ENCODE peak calls at places on chromosomes 1 and 21, in seven cellular contexts. One of them, this sample, is unnamed.

GRCh38 chr1:44594871-44595735 is 79.2 kb downstream of the TMEM53 start:
- DNase-seq in GM23338: peak
- DNase-seq in GM23248: peak
- DNase-seq in PC-3: peak
- DNase-seq in neural progenitor cell: peak
- DNase-seq in OCI-LY7: peak
- DNase-seq in hepatocyte: peak
- DNase-seq in this sample: peak

GRCh38 chr1:54456921-54457529 is 50.8 kb upstream of the SSBP3 start:
- DNase-seq in PC-3: no peak
- DNase-seq in OCI-LY7: no peak
- DNase-seq in hepatocyte: no peak
- DNase-seq in GM23338: no peak
- DNase-seq in neural progenitor cell: no peak
- DNase-seq in GM23248: peak
- DNase-seq in this sample: no peak

GRCh38 chr1:173206816-173207595 is at the start of gene TNFSF4:
- DNase-seq in OCI-LY7: no peak
- DNase-seq in GM23248: peak
- DNase-seq in PC-3: no peak
- DNase-seq in hepatocyte: no peak
- DNase-seq in GM23338: peak
- DNase-seq in neural progenitor cell: no peak
- DNase-seq in this sample: no peak

GRCh38 chr1:46394872-46395465 is 852 bp downstream of the FAAH start:
- DNase-seq in neural progenitor cell: peak
- DNase-seq in PC-3: no peak
- DNase-seq in GM23248: no peak
- DNase-seq in hepatocyte: no peak
- DNase-seq in OCI-LY7: no peak
- DNase-seq in GM23338: no peak
- DNase-seq in this sample: peak

GRCh38 chr1:196078691-196079090 is 529.5 kb downstream of the KCNT2 start:
- DNase-seq in OCI-LY7: no peak
- DNase-seq in GM23248: peak
- DNase-seq in PC-3: peak
- DNase-seq in hepatocyte: no peak
- DNase-seq in GM23338: no peak
- DNase-seq in neural progenitor cell: no peak
- DNase-seq in this sample: no peak

GRCh38 chr1:160850541-160850940 is 12.1 kb downstream of the CD244 start:
- DNase-seq in PC-3: no peak
- DNase-seq in hepatocyte: no peak
- DNase-seq in GM23248: no peak
- DNase-seq in GM23338: no peak
- DNase-seq in OCI-LY7: no peak
- DNase-seq in neural progenitor cell: no peak
- DNase-seq in this sample: no peak

GRCh38 chr1:240190881-240191385 is 99.2 kb downstream of the FMN2 start:
- DNase-seq in neural progenitor cell: peak
- DNase-seq in PC-3: peak
- DNase-seq in hepatocyte: peak
- DNase-seq in GM23248: peak
- DNase-seq in OCI-LY7: no peak
- DNase-seq in GM23338: peak
- DNase-seq in this sample: peak

GRCh38 chr1:220353229-220354012 is 81.2 kb upstream of the RAB3GAP2 start:
- DNase-seq in hepatocyte: no peak
- DNase-seq in GM23248: no peak
- DNase-seq in OCI-LY7: no peak
- DNase-seq in PC-3: no peak
- DNase-seq in neural progenitor cell: peak
- DNase-seq in GM23338: peak
- DNase-seq in this sample: no peak

GRCh38 chr1:199758626-199759255 is 268.8 kb upstream of the NR5A2 start:
- DNase-seq in GM23248: peak
- DNase-seq in PC-3: no peak
- DNase-seq in hepatocyte: no peak
- DNase-seq in GM23338: no peak
- DNase-seq in neural progenitor cell: no peak
- DNase-seq in OCI-LY7: no peak
- DNase-seq in this sample: no peak

GRCh38 chr1:17189632-17190525 is 15.0 kb upstream of the PADI1 start:
- DNase-seq in GM23248: peak
- DNase-seq in GM23338: peak
- DNase-seq in PC-3: peak
- DNase-seq in neural progenitor cell: no peak
- DNase-seq in OCI-LY7: no peak
- DNase-seq in hepatocyte: no peak
- DNase-seq in this sample: no peak

GRCh38 chr1:94884101-94884875 is 42.6 kb downstream of the CNN3 start:
- DNase-seq in hepatocyte: peak
- DNase-seq in neural progenitor cell: peak
- DNase-seq in OCI-LY7: no peak
- DNase-seq in GM23338: peak
- DNase-seq in GM23248: peak
- DNase-seq in PC-3: peak
- DNase-seq in this sample: no peak

GRCh38 chr1:235532350-235532749 is 28.1 kb upstream of the B3GALNT2 start:
- DNase-seq in GM23338: no peak
- DNase-seq in PC-3: peak
- DNase-seq in OCI-LY7: no peak
- DNase-seq in GM23248: peak
- DNase-seq in hepatocyte: no peak
- DNase-seq in neural progenitor cell: no peak
- DNase-seq in this sample: no peak

GRCh38 chr1:6488602-6489382 is 2.7 kb downstream of the PLEKHG5 start:
- DNase-seq in neural progenitor cell: no peak
- DNase-seq in OCI-LY7: no peak
- DNase-seq in GM23338: no peak
- DNase-seq in PC-3: peak
- DNase-seq in GM23248: no peak
- DNase-seq in hepatocyte: no peak
- DNase-seq in this sample: no peak

GRCh38 chr1:219264557-219264956 is 90.9 kb downstream of the LYPLAL1 start:
- DNase-seq in neural progenitor cell: peak
- DNase-seq in GM23338: peak
- DNase-seq in PC-3: no peak
- DNase-seq in GM23248: no peak
- DNase-seq in OCI-LY7: no peak
- DNase-seq in hepatocyte: no peak
- DNase-seq in this sample: no peak

GRCh38 chr1:241551759-241552638 is 19.8 kb downstream of the KMO start:
- DNase-seq in GM23338: no peak
- DNase-seq in PC-3: no peak
- DNase-seq in hepatocyte: no peak
- DNase-seq in OCI-LY7: peak
- DNase-seq in neural progenitor cell: no peak
- DNase-seq in GM23248: no peak
- DNase-seq in this sample: no peak

GRCh38 chr1:38117444-38117887 is 70.9 kb upstream of the POU3F1 start:
- DNase-seq in OCI-LY7: no peak
- DNase-seq in GM23248: no peak
- DNase-seq in neural progenitor cell: no peak
- DNase-seq in PC-3: no peak
- DNase-seq in GM23338: no peak
- DNase-seq in hepatocyte: no peak
- DNase-seq in this sample: no peak

GRCh38 chr21:35566874-35567273 is 493.5 kb downstream of the SETD4 start:
- DNase-seq in neural progenitor cell: no peak
- DNase-seq in GM23248: no peak
- DNase-seq in OCI-LY7: no peak
- DNase-seq in hepatocyte: no peak
- DNase-seq in PC-3: no peak
- DNase-seq in GM23338: no peak
- DNase-seq in this sample: no peak

GRCh38 chr1:56688522-56689026 is 43.5 kb downstream of the PRKAA2 start:
- DNase-seq in OCI-LY7: no peak
- DNase-seq in GM23248: peak
- DNase-seq in hepatocyte: peak
- DNase-seq in GM23338: peak
- DNase-seq in neural progenitor cell: no peak
- DNase-seq in PC-3: peak
- DNase-seq in this sample: no peak

GRCh38 chr1:210291088-210291487 is 37.6 kb upstream of the HHAT start:
- DNase-seq in GM23338: no peak
- DNase-seq in PC-3: no peak
- DNase-seq in hepatocyte: no peak
- DNase-seq in GM23248: no peak
- DNase-seq in OCI-LY7: no peak
- DNase-seq in neural progenitor cell: no peak
- DNase-seq in this sample: no peak

GRCh38 chr1:210293191-210293607 is 35.5 kb upstream of the HHAT start:
- DNase-seq in hepatocyte: peak
- DNase-seq in GM23338: no peak
- DNase-seq in OCI-LY7: no peak
- DNase-seq in PC-3: no peak
- DNase-seq in neural progenitor cell: no peak
- DNase-seq in GM23248: peak
- DNase-seq in this sample: no peak

GRCh38 chr1:210289248-210289647 is 39.5 kb upstream of the HHAT start:
- DNase-seq in GM23248: no peak
- DNase-seq in GM23338: no peak
- DNase-seq in hepatocyte: no peak
- DNase-seq in PC-3: no peak
- DNase-seq in neural progenitor cell: no peak
- DNase-seq in OCI-LY7: no peak
- DNase-seq in this sample: no peak

GRCh38 chr1:210292276-210292851 is 36.3 kb upstream of the HHAT start:
- DNase-seq in neural progenitor cell: peak
- DNase-seq in OCI-LY7: no peak
- DNase-seq in PC-3: peak
- DNase-seq in hepatocyte: peak
- DNase-seq in GM23248: peak
- DNase-seq in GM23338: peak
- DNase-seq in this sample: peak

GRCh38 chr1:210291786-210292275 is 36.9 kb upstream of the HHAT start:
- DNase-seq in GM23248: peak
- DNase-seq in GM23338: no peak
- DNase-seq in PC-3: no peak
- DNase-seq in OCI-LY7: no peak
- DNase-seq in hepatocyte: peak
- DNase-seq in neural progenitor cell: no peak
- DNase-seq in this sample: no peak
- H3K4me3 ChIP-seq in GM23248: peak
- H3K4me3 ChIP-seq in GM23338: peak
- H3K4me3 ChIP-seq in PC-3: peak
- H3K4me3 ChIP-seq in OCI-LY7: no peak
- H3K4me3 ChIP-seq in hepatocyte: no peak
- H3K4me3 ChIP-seq in neural progenitor cell: peak
- H3K4me3 ChIP-seq in this sample: peak

GRCh38 chr1:30837653-30838052 is 70.9 kb downstream of the SDC3 start:
- DNase-seq in GM23248: no peak
- DNase-seq in GM23338: no peak
- DNase-seq in OCI-LY7: no peak
- DNase-seq in hepatocyte: no peak
- DNase-seq in neural progenitor cell: no peak
- DNase-seq in PC-3: no peak
- DNase-seq in this sample: no peak

GRCh38 chr1:30844631-30845030 is 63.9 kb downstream of the SDC3 start:
- DNase-seq in GM23338: peak
- DNase-seq in hepatocyte: no peak
- DNase-seq in PC-3: no peak
- DNase-seq in OCI-LY7: no peak
- DNase-seq in neural progenitor cell: peak
- DNase-seq in GM23248: no peak
- DNase-seq in this sample: no peak

GRCh38 chr1:30842698-30843354 is 65.7 kb downstream of the SDC3 start:
- DNase-seq in GM23248: no peak
- DNase-seq in GM23338: no peak
- DNase-seq in neural progenitor cell: no peak
- DNase-seq in OCI-LY7: no peak
- DNase-seq in hepatocyte: no peak
- DNase-seq in PC-3: no peak
- DNase-seq in this sample: no peak

GRCh38 chr1:30839827-30840359 is 68.7 kb downstream of the SDC3 start:
- DNase-seq in OCI-LY7: no peak
- DNase-seq in neural progenitor cell: no peak
- DNase-seq in GM23248: no peak
- DNase-seq in GM23338: no peak
- DNase-seq in hepatocyte: no peak
- DNase-seq in PC-3: no peak
- DNase-seq in this sample: no peak

GRCh38 chr1:30840904-30841598 is 67.5 kb downstream of the SDC3 start:
- DNase-seq in GM23248: no peak
- DNase-seq in PC-3: no peak
- DNase-seq in neural progenitor cell: peak
- DNase-seq in OCI-LY7: no peak
- DNase-seq in GM23338: peak
- DNase-seq in hepatocyte: no peak
- DNase-seq in this sample: no peak
- TF ChIP-seq EZH2phosphoT487 in GM23248: no peak
- TF ChIP-seq EZH2phosphoT487 in PC-3: no peak
- TF ChIP-seq EZH2phosphoT487 in neural progenitor cell: no peak
- TF ChIP-seq EZH2phosphoT487 in OCI-LY7: no peak
- TF ChIP-seq EZH2phosphoT487 in GM23338: no peak
- TF ChIP-seq EZH2phosphoT487 in hepatocyte: no peak
- TF ChIP-seq EZH2phosphoT487 in this sample: no peak

DNA sequence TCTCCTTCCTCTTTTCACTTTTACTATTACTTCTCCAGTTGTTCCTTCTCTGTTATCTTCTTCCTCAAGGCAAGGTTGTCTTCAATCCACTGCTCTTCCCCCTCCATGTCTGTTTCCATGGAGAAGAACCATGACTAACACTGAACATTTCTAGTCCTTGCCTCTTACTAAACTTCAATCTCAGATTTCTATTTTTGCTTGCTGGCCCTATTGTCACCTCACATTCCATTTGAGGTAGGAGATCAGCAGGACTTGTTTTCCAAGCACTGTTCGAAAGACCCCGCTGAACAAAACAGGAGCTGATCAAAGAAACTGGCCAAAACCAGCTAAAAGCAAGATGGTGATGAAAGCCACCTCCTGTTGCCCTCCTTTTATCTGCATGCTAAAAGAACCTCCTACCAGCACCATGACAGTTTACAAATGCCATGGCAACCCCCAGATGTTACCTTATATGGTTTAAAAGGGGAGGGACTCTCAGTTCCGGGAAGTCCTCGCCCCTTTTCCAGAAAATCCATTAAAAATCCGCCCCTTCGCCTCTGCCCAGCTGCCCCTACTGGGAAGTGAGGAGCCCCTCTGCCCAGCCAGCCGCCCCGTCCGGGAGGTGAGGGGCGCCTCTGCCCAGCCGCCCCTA is 22.6 kb downstream of the GON4L start:
- DNase-seq in OCI-LY7: no peak
- DNase-seq in GM23338: peak
- DNase-seq in hepatocyte: no peak
- DNase-seq in GM23248: peak
- DNase-seq in PC-3: no peak
- DNase-seq in neural progenitor cell: peak
- DNase-seq in this sample: no peak
- H3K27ac ChIP-seq in OCI-LY7: peak
- H3K27ac ChIP-seq in GM23338: peak
- H3K27ac ChIP-seq in hepatocyte: no peak
- H3K27ac ChIP-seq in GM23248: peak
- H3K27ac ChIP-seq in PC-3: no peak
- H3K27ac ChIP-seq in neural progenitor cell: peak
- H3K27ac ChIP-seq in this sample: no peak

DNA sequence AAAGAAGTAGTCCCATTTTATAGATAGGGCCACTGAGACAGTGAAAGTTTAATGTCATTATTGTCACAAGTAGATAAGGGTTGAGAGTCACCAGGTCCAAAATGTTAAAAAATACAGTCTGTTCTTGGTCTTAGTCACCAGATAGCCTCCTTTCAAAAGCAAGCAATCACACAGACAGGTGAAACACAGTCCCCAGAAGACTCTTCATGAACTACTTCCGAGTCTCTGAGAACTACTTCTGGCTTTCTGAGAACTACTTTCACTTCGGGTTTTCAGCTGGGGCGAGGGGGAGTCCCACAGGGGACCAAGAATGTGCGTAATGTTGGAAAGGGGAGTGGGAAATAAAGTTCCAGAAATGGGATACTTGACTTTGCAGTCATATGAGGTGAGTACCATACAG is 143.2 kb downstream of the HHIPL2 start:
- DNase-seq in GM23248: no peak
- DNase-seq in OCI-LY7: no peak
- DNase-seq in neural progenitor cell: no peak
- DNase-seq in hepatocyte: no peak
- DNase-seq in PC-3: no peak
- DNase-seq in GM23338: no peak
- DNase-seq in this sample: peak
- H3K4me3 ChIP-seq in GM23248: no peak
- H3K4me3 ChIP-seq in OCI-LY7: no peak
- H3K4me3 ChIP-seq in neural progenitor cell: no peak
- H3K4me3 ChIP-seq in hepatocyte: no peak
- H3K4me3 ChIP-seq in PC-3: peak
- H3K4me3 ChIP-seq in GM23338: no peak
- H3K4me3 ChIP-seq in this sample: peak

This sample was measured in MM.1S.